ENCODE peak calls at places on chromosomes 13 and 19, in nine cellular contexts. P is CD8-positive, alpha-beta T cell; Y is small intestine; R is heart right ventricle; E is naive thymus-derived CD4-positive, alpha-beta T cell; G is brain microvascular endothelial cell; I is GM23338; M is bronchial epithelial cell; B is fibroblast of the aortic adventitia. F is an unnamed sample.

GRCh38 chr19:47663435-47663910 is 49.7 kb upstream of the EHD2 start:
- DNase-seq in P (no peak), Y (peak), R (no peak), E (no peak), G (peak), I (no peak), M (peak), B (peak), F (no peak)

GRCh38 chr13:101412076-101412475 is 4.2 kb downstream of the NALCN start:
- DNase-seq in P (no peak), Y (no peak), R (no peak), E (no peak), G (no peak), I (no peak), M (no peak), B (no peak), F (no peak)

GRCh38 chr13:61414686-61415664 is 674 bp downstream of the PCDH20 start:
- DNase-seq in P (no peak), Y (peak), R (no peak), E (no peak), G (no peak), I (peak), M (peak), B (no peak), F (no peak)

GRCh38 chr13:114234645-114235421 is at the start of gene CDC16:
- DNase-seq in P (peak), Y (peak), R (peak), E (peak), G (peak), I (peak), M (peak), B (peak), F (peak)

GRCh38 chr19:23415561-23416191 is 20.4 kb upstream of the ZNF91 start:
- DNase-seq in P (no peak), Y (peak), R (peak), E (no peak), G (no peak), I (peak), M (peak), B (no peak), F (no peak)

GRCh38 chr13:42633495-42633894 is 59.5 kb downstream of the TNFSF11 start:
- DNase-seq in P (no peak), Y (no peak), R (no peak), E (no peak), G (peak), I (no peak), M (no peak), B (no peak), F (no peak)

GRCh38 chr13:30191491-30192100 is 115.8 kb downstream of the KATNAL1 start:
- DNase-seq in P (no peak), Y (peak), R (no peak), E (no peak), G (no peak), I (no peak), M (peak), B (no peak), F (no peak)

GRCh38 chr13:72638059-72638815 is 89.2 kb downstream of the MZT1 start:
- DNase-seq in P (no peak), Y (no peak), R (no peak), E (no peak), G (peak), I (peak), M (peak), B (no peak), F (no peak)

GRCh38 chr19:3656073-3656746 is 29.6 kb upstream of the CACTIN start:
- DNase-seq in P (no peak), Y (no peak), R (no peak), E (no peak), G (no peak), I (no peak), M (no peak), B (no peak), F (no peak)

GRCh38 chr19:34430738-34431625 is 2.8 kb downstream of the UBA2 start:
- DNase-seq in P (peak), Y (peak), R (no peak), E (peak), G (peak), I (peak), M (peak), B (peak), F (peak)

GRCh38 chr13:100738176-100738855 is 63.7 kb upstream of the TMTC4 start:
- DNase-seq in P (no peak), Y (no peak), R (no peak), E (no peak), G (no peak), I (no peak), M (no peak), B (no peak), F (no peak)

GRCh38 chr19:49400034-49400433 is 12.0 kb downstream of the KASH5 start:
- DNase-seq in P (no peak), Y (no peak), R (no peak), E (no peak), G (no peak), I (no peak), M (peak), B (peak), F (no peak)

GRCh38 chr19:39906283-39906682 is 28.2 kb downstream of the FCGBP start:
- DNase-seq in P (no peak), Y (no peak), R (no peak), E (no peak), G (no peak), I (no peak), M (no peak), B (no peak), F (no peak)

GRCh38 chr19:17922138-17922537 is 10.7 kb upstream of the CCDC124 start:
- DNase-seq in P (no peak), Y (no peak), R (no peak), E (no peak), G (no peak), I (no peak), M (no peak), B (no peak), F (no peak)

GRCh38 chr19:49916839-49917733 is 11.9 kb upstream of the ATF5 start:
- DNase-seq in P (no peak), Y (no peak), R (no peak), E (no peak), G (no peak), I (peak), M (peak), B (no peak), F (no peak)

GRCh38 chr13:99908129-99908805 is 63.3 kb downstream of the ZIC5 start:
- DNase-seq in P (no peak), Y (no peak), R (no peak), E (no peak), G (no peak), I (no peak), M (no peak), B (peak), F (no peak)

GRCh38 chr13:105333416-105333815 is 1202.0 kb downstream of the EFNB2 start:
- DNase-seq in P (no peak), Y (no peak), R (no peak), E (no peak), G (peak), I (no peak), M (no peak), B (no peak), F (no peak)

GRCh38 chr19:11581740-11582139 is 4.3 kb upstream of the ACP5 start:
- DNase-seq in P (peak), Y (no peak), R (no peak), E (peak), G (peak), I (no peak), M (no peak), B (peak), F (peak)

GRCh38 chr13:111658150-111659100 is 338.0 kb downstream of the TEX29 start:
- DNase-seq in P (no peak), Y (no peak), R (no peak), E (no peak), G (no peak), I (peak), M (no peak), B (no peak), F (no peak)

GRCh38 chr13:79936368-79937136 is 404.4 kb downstream of the SPRY2 start:
- DNase-seq in P (no peak), Y (no peak), R (peak), E (no peak), G (peak), I (no peak), M (peak), B (peak), F (no peak)

GRCh38 chr13:36601186-36601585 is 72.6 kb upstream of the SERTM1 start:
- DNase-seq in P (no peak), Y (no peak), R (no peak), E (no peak), G (no peak), I (no peak), M (peak), B (no peak), F (no peak)

GRCh38 chr13:42894765-42895181 is 97.3 kb downstream of the EPSTI1 start:
- DNase-seq in P (no peak), Y (no peak), R (peak), E (no peak), G (peak), I (no peak), M (peak), B (peak), F (no peak)

GRCh38 chr13:27043013-27043412 is 128.6 kb downstream of the USP12 start:
- DNase-seq in P (no peak), Y (no peak), R (peak), E (no peak), G (peak), I (peak), M (peak), B (peak), F (no peak)

GRCh38 chr19:49368711-49369358 is 5.2 kb downstream of the DKKL1 start:
- DNase-seq in P (no peak), Y (no peak), R (no peak), E (no peak), G (no peak), I (no peak), M (peak), B (no peak), F (no peak)

GRCh38 chr19:35977446-35978222 is 17.4 kb upstream of the SDHAF1 start:
- DNase-seq in P (no peak), Y (no peak), R (no peak), E (no peak), G (no peak), I (peak), M (no peak), B (no peak), F (no peak)

GRCh38 chr19:53357821-53358581 is 7.5 kb upstream of the ZNF525 start:
- DNase-seq in P (no peak), Y (no peak), R (no peak), E (no peak), G (no peak), I (peak), M (no peak), B (no peak), F (no peak)

GRCh38 chr19:28497887-28498286 is 715.1 kb downstream of the UQCRFS1 start:
- DNase-seq in P (no peak), Y (no peak), R (no peak), E (no peak), G (no peak), I (no peak), M (no peak), B (no peak), F (no peak)

GRCh38 chr19:46739290-46739771 is 6.5 kb upstream of the FKRP start:
- DNase-seq in P (no peak), Y (no peak), R (peak), E (no peak), G (no peak), I (no peak), M (no peak), B (no peak), F (no peak)

GRCh38 chr13:114124921-114125320 is 7.5 kb downstream of the RASA3 start:
- DNase-seq in P (peak), Y (no peak), R (no peak), E (peak), G (peak), I (no peak), M (peak), B (peak), F (no peak)

GRCh38 chr13:40430234-40430633 is 236.2 kb downstream of the FOXO1 start:
- DNase-seq in P (no peak), Y (no peak), R (no peak), E (no peak), G (no peak), I (no peak), M (no peak), B (no peak), F (no peak)

GRCh38 chr19:40556953-40557530 is 19.6 kb upstream of the SHKBP1 start:
- DNase-seq in P (no peak), Y (no peak), R (no peak), E (no peak), G (no peak), I (no peak), M (no peak), B (no peak), F (no peak)

GRCh38 chr19:29609636-29610035 is 3.6 kb downstream of the POP4 start:
- DNase-seq in P (no peak), Y (no peak), R (no peak), E (no peak), G (no peak), I (no peak), M (no peak), B (no peak), F (no peak)

GRCh38 chr19:42480335-42481095 is 37.8 kb upstream of the CXCL17 start:
- DNase-seq in P (no peak), Y (no peak), R (no peak), E (peak), G (peak), I (no peak), M (peak), B (peak), F (no peak)

GRCh38 chr13:21812192-21812626 is 141.3 kb downstream of the FGF9 start:
- DNase-seq in P (no peak), Y (no peak), R (no peak), E (no peak), G (no peak), I (no peak), M (no peak), B (no peak), F (no peak)

GRCh38 chr19:16463991-16464575 is 7.7 kb downstream of the EPS15L1 start:
- DNase-seq in P (no peak), Y (no peak), R (no peak), E (no peak), G (peak), I (no peak), M (no peak), B (peak), F (no peak)

GRCh38 chr13:110233682-110234280 is 73.2 kb downstream of the COL4A1 start:
- DNase-seq in P (no peak), Y (no peak), R (no peak), E (no peak), G (no peak), I (no peak), M (no peak), B (no peak), F (no peak)
- H3K4me3 ChIP-seq in P (no peak), Y (no peak), R (peak), E (no peak), G (no peak), I (no peak), M (no peak), B (peak), F (no peak)

DNA sequence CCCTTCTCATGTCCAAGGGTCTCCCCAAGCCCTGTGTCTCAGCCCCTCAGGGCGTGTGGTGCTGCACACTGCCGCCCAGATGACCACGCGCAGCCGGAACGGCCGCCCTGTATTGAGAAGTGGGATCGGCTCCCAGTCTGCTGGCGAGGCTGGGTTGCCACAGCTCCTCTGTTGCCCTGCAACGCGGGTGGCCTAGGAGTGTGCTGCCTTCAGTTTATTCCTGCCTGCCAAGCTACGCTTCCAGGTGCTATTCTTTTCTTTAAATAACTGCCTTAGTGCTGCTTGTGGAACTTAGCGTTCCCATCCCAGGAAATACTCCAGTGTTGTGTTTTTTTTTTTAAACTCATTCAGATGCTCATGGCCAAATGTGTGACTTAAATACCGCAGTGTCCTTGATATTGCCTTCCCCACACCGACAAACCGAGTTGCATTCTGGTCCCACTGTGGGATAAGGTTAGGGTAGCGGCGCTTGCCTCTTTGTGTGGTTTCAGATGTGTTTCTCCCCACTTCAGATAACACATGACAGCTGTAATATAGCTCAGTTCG is 16.6 kb downstream of the ACTN4 start:
- DNase-seq in P (no peak), Y (no peak), R (peak), E (no peak), G (no peak), I (no peak), M (no peak), B (no peak), F (no peak)
- H3K4me3 ChIP-seq in P (no peak), Y (no peak), R (peak), E (no peak), G (no peak), I (peak), M (no peak), B (no peak), F (no peak)

DNA sequence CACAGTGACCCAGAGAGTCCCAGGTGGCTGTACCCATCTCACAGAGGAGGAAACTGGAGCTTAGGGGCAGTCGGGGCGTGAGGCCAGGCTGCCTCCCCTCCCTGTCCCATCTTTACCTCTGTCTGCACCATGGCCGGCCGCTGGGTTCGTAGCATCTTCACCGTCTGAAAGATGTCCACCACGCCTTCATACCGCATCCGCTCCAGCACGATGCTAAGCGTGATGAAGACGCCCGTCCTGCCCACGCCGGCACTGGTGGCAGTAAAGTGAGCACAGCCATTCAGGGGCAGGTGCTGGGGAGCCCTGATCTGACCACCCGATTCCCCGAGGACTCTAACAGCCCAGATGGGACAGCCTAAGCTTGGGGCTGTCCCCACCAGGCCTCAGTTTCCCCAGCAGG is 132.8 kb downstream of the PTPRS start:
- DNase-seq in P (no peak), Y (no peak), R (no peak), E (no peak), G (no peak), I (no peak), M (no peak), B (no peak), F (no peak)
- H3K4me3 ChIP-seq in P (no peak), Y (no peak), R (no peak), E (no peak), G (no peak), I (no peak), M (no peak), B (no peak), F (no peak)

DNA sequence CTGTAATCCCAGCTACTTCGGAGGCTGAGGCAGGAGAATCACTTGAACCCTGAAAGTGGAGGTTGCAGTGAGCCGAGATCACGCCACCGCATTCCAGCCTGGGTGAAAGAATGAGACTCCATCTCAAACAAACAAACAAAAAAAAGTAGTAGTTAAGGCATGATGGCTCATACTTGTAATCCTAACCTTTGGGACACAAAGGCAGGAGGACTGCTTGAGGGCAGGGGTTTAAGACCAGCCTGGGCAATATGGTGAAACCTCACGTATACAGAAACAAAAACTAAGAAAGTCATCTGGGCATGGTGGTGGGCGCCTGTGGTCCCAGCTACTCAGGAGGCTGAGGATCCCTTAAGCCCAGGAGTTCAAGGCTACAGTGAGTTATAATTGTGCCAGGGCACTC is 1.8 kb downstream of the DNMT1 start:
- DNase-seq in P (no peak), Y (no peak), R (no peak), E (no peak), G (no peak), I (no peak), M (no peak), B (no peak), F (no peak)
- H3K4me3 ChIP-seq in P (no peak), Y (no peak), R (no peak), E (no peak), G (no peak), I (no peak), M (no peak), B (peak), F (peak)

GRCh38 chr19:13094771-13095392 is 7.8 kb downstream of the LYL1 start:
- DNase-seq in P (no peak), Y (no peak), R (no peak), E (no peak), G (no peak), I (peak), M (no peak), B (no peak), F (no peak)

GRCh38 chr19:13092608-13093260 is 9.9 kb downstream of the LYL1 start:
- DNase-seq in P (no peak), Y (no peak), R (no peak), E (no peak), G (no peak), I (no peak), M (no peak), B (no peak), F (no peak)

GRCh38 chr19:13093407-13094284 is 9.0 kb downstream of the LYL1 start:
- DNase-seq in P (peak), Y (peak), R (peak), E (peak), G (peak), I (peak), M (peak), B (peak), F (peak)

GRCh38 chr19:13095393-13095784 is 7.3 kb downstream of the LYL1 start:
- DNase-seq in P (no peak), Y (no peak), R (no peak), E (no peak), G (no peak), I (peak), M (no peak), B (no peak), F (no peak)

DNA sequence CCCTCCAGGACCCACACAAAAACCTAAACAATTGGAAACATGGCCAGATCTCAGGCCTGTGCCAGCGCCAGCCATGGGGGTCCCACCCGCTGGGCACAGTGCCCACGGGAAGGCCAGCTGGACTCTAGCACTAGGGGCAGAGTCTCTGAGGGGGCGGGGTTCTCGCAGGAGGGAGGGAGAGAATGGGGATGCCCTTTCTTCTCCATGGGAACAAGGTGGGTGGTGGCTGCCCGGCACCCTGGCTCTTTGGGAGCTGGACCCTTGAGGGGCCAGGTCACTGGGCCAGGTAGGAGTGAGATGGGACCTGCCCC is 8.4 kb downstream of the LYL1 start:
- DNase-seq in P (no peak), Y (peak), R (no peak), E (no peak), G (no peak), I (no peak), M (no peak), B (no peak), F (no peak)
- H3K4me3 ChIP-seq in P (no peak), Y (no peak), R (no peak), E (no peak), G (no peak), I (peak), M (no peak), B (no peak), F (no peak)

F was measured in GM12864.